ENCODE peak calls at places on chromosomes 11 and 22, in eight cellular contexts. S, D, P, G, Y, H, I and N are unnamed samples.
A peak's percentile ranks its signal among the peaks of the same experiment; 100 is the strongest.

GRCh38 chr11:59776210-59777066 is 21.3 kb downstream of the STX3 start:
- DNase-seq in S (no peak), D (no peak), P (no peak), G (no peak), Y (no peak), H (no peak), I (no peak), N (no peak)

GRCh38 chr11:120818097-120818496 is 205.8 kb upstream of the TBCEL start:
- DNase-seq in S (no peak), D (no peak), P (no peak), G (no peak), Y (no peak), H (no peak), I (no peak), N (no peak)

GRCh38 chr22:49996532-49997220 is 15.9 kb downstream of the IL17REL start:
- DNase-seq in S (no peak), D (no peak), P (no peak), G (peak; percentile 60), Y (no peak), H (no peak), I (no peak), N (no peak)

GRCh38 chr22:36765131-36765942 is 10.6 kb downstream of the IFT27 start:
- DNase-seq in S (no peak), D (no peak), P (no peak), G (peak; percentile 49), Y (no peak), H (no peak), I (no peak), N (no peak)

GRCh38 chr22:44412136-44412731 is 85.8 kb downstream of the RTL6 start:
- DNase-seq in S (no peak), D (no peak), P (no peak), G (peak; percentile 56), Y (no peak), H (no peak), I (no peak), N (no peak)

GRCh38 chr11:123238297-123238696 is 43.2 kb upstream of the CLMP start:
- DNase-seq in S (no peak), D (no peak), P (no peak), G (peak; percentile 81), Y (no peak), H (no peak), I (no peak), N (no peak)

GRCh38 chr11:94198718-94199117 is 70.1 kb downstream of the PANX1 start:
- DNase-seq in S (no peak), D (no peak), P (no peak), G (no peak), Y (no peak), H (no peak), I (no peak), N (no peak)

GRCh38 chr11:23288001-23288783 is 427.9 kb upstream of the CCDC179 start:
- DNase-seq in S (no peak), D (peak; percentile 96), P (no peak), G (no peak), Y (no peak), H (no peak), I (no peak), N (no peak)

GRCh38 chr11:16630651-16631050 is 107.8 kb upstream of the C11orf58 start:
- DNase-seq in S (no peak), D (no peak), P (no peak), G (no peak), Y (no peak), H (no peak), I (no peak), N (no peak)

GRCh38 chr11:119645018-119645417 is 84.0 kb downstream of the NECTIN1 start:
- DNase-seq in S (no peak), D (no peak), P (no peak), G (no peak), Y (no peak), H (no peak), I (no peak), N (no peak)

GRCh38 chr22:45212992-45213751 is 27.5 kb downstream of the KIAA0930 start:
- DNase-seq in S (no peak), D (no peak), P (peak; percentile 38), G (peak; percentile 83), Y (no peak), H (no peak), I (no peak), N (no peak)

GRCh38 chr11:11876458-11876857 is 34.7 kb downstream of the USP47 start:
- DNase-seq in S (no peak), D (no peak), P (no peak), G (no peak), Y (no peak), H (no peak), I (no peak), N (no peak)

GRCh38 chr11:120127236-120127635 is 10.7 kb downstream of the TRIM29 start:
- DNase-seq in S (no peak), D (no peak), P (no peak), G (no peak), Y (no peak), H (no peak), I (no peak), N (no peak)

GRCh38 chr11:2107941-2108630 is 31.1 kb downstream of the IGF2 start:
- DNase-seq in S (no peak), D (no peak), P (no peak), G (no peak), Y (no peak), H (no peak), I (no peak), N (no peak)

GRCh38 chr11:123584737-123585136 is 69.7 kb downstream of the SCN3B start:
- DNase-seq in S (no peak), D (no peak), P (no peak), G (no peak), Y (no peak), H (no peak), I (no peak), N (no peak)

GRCh38 chr11:119729581-119730346 is 764 bp upstream of the NECTIN1 start:
- DNase-seq in S (no peak), D (no peak), P (no peak), G (peak; percentile 81), Y (no peak), H (no peak), I (no peak), N (no peak)

GRCh38 chr22:41831828-41832552 is 915 bp upstream of the SREBF2 start:
- DNase-seq in S (no peak), D (no peak), P (peak; percentile 24), G (no peak), Y (no peak), H (no peak), I (no peak), N (no peak)

GRCh38 chr11:113626736-113627135 is 79.4 kb downstream of the TMPRSS5 start:
- DNase-seq in S (no peak), D (no peak), P (no peak), G (no peak), Y (no peak), H (no peak), I (no peak), N (no peak)

GRCh38 chr11:72631806-72632731 is 42.2 kb downstream of the PDE2A start:
- DNase-seq in S (no peak), D (no peak), P (no peak), G (peak; percentile 85), Y (no peak), H (no peak), I (no peak), N (no peak)

GRCh38 chr11:2949920-2950319 is 20.7 kb upstream of the PHLDA2 start:
- DNase-seq in S (no peak), D (no peak), P (no peak), G (no peak), Y (no peak), H (no peak), I (no peak), N (no peak)

GRCh38 chr11:97883086-97883485 is 1137.7 kb upstream of the CNTN5 start:
- DNase-seq in S (no peak), D (no peak), P (no peak), G (no peak), Y (no peak), H (no peak), I (no peak), N (no peak)

GRCh38 chr11:62554377-62554776 is 7.8 kb upstream of the AHNAK start:
- DNase-seq in S (no peak), D (no peak), P (no peak), G (peak; percentile 72), Y (no peak), H (no peak), I (no peak), N (no peak)

GRCh38 chr22:46660604-46661201 is 40.5 kb downstream of the GRAMD4 start:
- DNase-seq in S (peak; percentile 33), D (no peak), P (no peak), G (no peak), Y (no peak), H (no peak), I (no peak), N (no peak)

GRCh38 chr22:24121938-24122337 is 59.3 kb upstream of the SUSD2 start:
- DNase-seq in S (no peak), D (no peak), P (no peak), G (no peak), Y (no peak), H (no peak), I (no peak), N (no peak)

GRCh38 chr11:27524155-27524554 is 17.6 kb upstream of the LIN7C start:
- DNase-seq in S (no peak), D (peak; percentile 10), P (no peak), G (no peak), Y (no peak), H (no peak), I (no peak), N (no peak)